ENCODE peak calls at places on chromosomes 5 and 9, in seven cellular contexts. H, D, X, Y, C, R and I are unnamed samples.
A peak's percentile ranks its signal among the peaks of the same experiment; 100 is the strongest.

GRCh38 chr5:36462295-36463021 is 143.9 kb upstream of the SLC1A3 start:
- DNase-seq in H (no peak), D (no peak), X (no peak), Y (no peak), C (no peak), R (no peak), I (no peak)

GRCh38 chr5:20041326-20041977 is 53.5 kb upstream of the CDH18 start:
- DNase-seq in H (no peak), D (no peak), X (no peak), Y (no peak), C (no peak), R (no peak), I (no peak)

GRCh38 chr5:134572811-134573210 is 47.3 kb downstream of the JADE2 start:
- DNase-seq in H (no peak), D (no peak), X (no peak), Y (no peak), C (no peak), R (no peak), I (no peak)

GRCh38 chr9:85377751-85378289 is 363.9 kb downstream of the AGTPBP1 start:
- DNase-seq in H (no peak), D (no peak), X (no peak), Y (no peak), C (no peak), R (peak; percentile 63), I (no peak)

GRCh38 chr5:139100825-139101224 is 97.3 kb downstream of the SIL1 start:
- DNase-seq in H (no peak), D (peak; percentile 75), X (no peak), Y (no peak), C (no peak), R (no peak), I (peak; percentile 31)

GRCh38 chr9:136808781-136809158 is 1.0 kb downstream of the RABL6 start:
- DNase-seq in H (no peak), D (peak; percentile 35), X (no peak), Y (no peak), C (no peak), R (no peak), I (no peak)

GRCh38 chr9:127898433-127899199 is 787 bp downstream of the ST6GALNAC6 start:
- DNase-seq in H (peak; percentile 50), D (peak; percentile 89), X (no peak), Y (peak; percentile 75), C (no peak), R (peak; percentile 73), I (no peak)

GRCh38 chr9:121984726-121985402 is 108.2 kb downstream of the TTLL11 start:
- DNase-seq in H (no peak), D (peak; percentile 91), X (no peak), Y (no peak), C (no peak), R (no peak), I (no peak)

GRCh38 chr5:50967388-50968039 is 301.1 kb downstream of the PARP8 start:
- DNase-seq in H (no peak), D (no peak), X (no peak), Y (no peak), C (no peak), R (peak; percentile 62), I (no peak)

GRCh38 chr9:91865041-91865440 is 85.0 kb downstream of the ROR2 start:
- DNase-seq in H (no peak), D (no peak), X (no peak), Y (no peak), C (no peak), R (no peak), I (no peak)

GRCh38 chr9:33908114-33908513 is 91.2 kb downstream of the UBE2R2 start:
- DNase-seq in H (no peak), D (no peak), X (no peak), Y (no peak), C (no peak), R (no peak), I (peak; percentile 36)

GRCh38 chr5:6773342-6774035 is 60.3 kb downstream of the TENT4A start:
- DNase-seq in H (no peak), D (no peak), X (no peak), Y (no peak), C (no peak), R (peak; percentile 69), I (peak; percentile 13)

GRCh38 chr9:134231767-134232166 is 67.4 kb upstream of the RNU6ATAC start:
- DNase-seq in H (no peak), D (no peak), X (no peak), Y (no peak), C (no peak), R (no peak), I (no peak)

GRCh38 chr5:16808021-16808420 is 128.1 kb downstream of the MYO10 start:
- DNase-seq in H (no peak), D (no peak), X (no peak), Y (no peak), C (no peak), R (no peak), I (no peak)

GRCh38 chr9:71249729-71250317 is 128.4 kb upstream of the TRPM3 start:
- DNase-seq in H (peak; percentile 61), D (peak; percentile 64), X (no peak), Y (peak; percentile 25), C (no peak), R (peak; percentile 33), I (peak; percentile 55)

GRCh38 chr5:62132279-62132678 is 173.7 kb upstream of the KIF2A start:
- DNase-seq in H (no peak), D (no peak), X (no peak), Y (no peak), C (no peak), R (no peak), I (no peak)

GRCh38 chr5:168346417-168346816 is 55.0 kb downstream of the WWC1 start:
- DNase-seq in H (no peak), D (no peak), X (no peak), Y (no peak), C (no peak), R (no peak), I (no peak)

GRCh38 chr5:71576241-71576640 is 10.9 kb upstream of the MCCC2 start:
- DNase-seq in H (no peak), D (peak; percentile 31), X (no peak), Y (no peak), C (no peak), R (no peak), I (no peak)

GRCh38 chr5:154415114-154415513 is 30.7 kb upstream of the SAP30L start:
- DNase-seq in H (no peak), D (no peak), X (no peak), Y (no peak), C (no peak), R (no peak), I (no peak)

GRCh38 chr5:179405426-179406030 is 60.3 kb upstream of the ADAMTS2 start:
- DNase-seq in H (no peak), D (no peak), X (no peak), Y (no peak), C (no peak), R (no peak), I (no peak)
- TF ChIP-seq RFX5 in H (no peak), D (no peak), X (no peak), Y (no peak), C (no peak), R (no peak), I (no peak)

DNA sequence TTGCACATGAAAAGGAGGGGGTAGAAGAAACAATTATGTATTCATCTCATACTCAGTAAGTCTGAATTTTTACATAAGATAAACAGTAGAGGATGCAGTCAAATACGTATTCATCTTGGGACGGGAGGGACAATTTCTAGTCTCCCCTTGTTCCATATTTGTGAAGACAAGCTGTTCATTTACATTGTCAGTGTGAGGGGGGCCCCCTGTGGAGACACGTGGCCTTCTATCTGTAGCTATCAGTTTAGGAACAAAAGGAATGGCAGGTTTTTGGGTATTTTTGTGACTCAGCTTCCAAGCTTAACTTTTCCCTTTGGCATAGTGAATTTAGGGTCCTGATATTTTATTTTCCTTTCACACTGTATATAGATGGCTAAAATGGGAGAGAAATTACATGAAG is 49.1 kb upstream of the PPP1R2B start:
- DNase-seq in H (no peak), D (no peak), X (no peak), Y (no peak), C (no peak), R (no peak), I (no peak)
- TF ChIP-seq RFX5 in H (no peak), D (no peak), X (no peak), Y (no peak), C (no peak), R (no peak), I (no peak)

GRCh38 chr9:133200631-133201030 is 8.4 kb downstream of the OBP2B start:
- DNase-seq in H (no peak), D (no peak), X (no peak), Y (no peak), C (no peak), R (peak; percentile 28), I (no peak)

GRCh38 chr9:133203506-133204075 is 5.5 kb downstream of the OBP2B start:
- DNase-seq in H (no peak), D (no peak), X (no peak), Y (no peak), C (no peak), R (no peak), I (no peak)

GRCh38 chr9:133202688-133203453 is 6.2 kb downstream of the OBP2B start:
- DNase-seq in H (no peak), D (no peak), X (no peak), Y (no peak), C (no peak), R (no peak), I (no peak)

GRCh38 chr9:133201424-133202144 is 7.5 kb downstream of the OBP2B start:
- DNase-seq in H (no peak), D (no peak), X (no peak), Y (no peak), C (no peak), R (no peak), I (no peak)

DNA sequence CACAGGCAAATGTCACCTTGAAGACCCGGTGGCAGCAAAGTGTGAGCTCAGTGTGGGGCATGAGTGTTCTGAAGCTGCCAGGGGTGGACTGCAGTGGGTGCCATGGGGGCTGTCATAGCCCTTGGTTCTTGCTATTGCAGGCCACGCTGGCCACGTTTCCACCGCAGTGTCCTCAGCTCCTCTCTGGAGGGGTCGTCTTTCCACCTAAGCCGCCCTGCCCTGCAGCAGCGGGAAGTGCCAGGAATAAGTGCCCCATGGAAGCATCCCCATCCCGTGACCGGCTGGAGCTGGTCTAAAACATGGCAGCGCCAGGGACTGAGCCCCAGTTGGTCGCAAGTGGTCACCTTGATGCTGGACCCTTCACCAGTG is 6.9 kb downstream of the OBP2B start:
- DNase-seq in H (no peak), D (no peak), X (no peak), Y (no peak), C (no peak), R (no peak), I (no peak)
- TF ChIP-seq RFX5 in H (no peak), D (no peak), X (no peak), Y (no peak), C (no peak), R (no peak), I (no peak)

GRCh38 chr5:141908796-141909195 is 14.9 kb upstream of the DELE1 start:
- DNase-seq in H (no peak), D (peak; percentile 51), X (no peak), Y (no peak), C (no peak), R (no peak), I (no peak)

GRCh38 chr5:141904551-141904950 is 19.1 kb upstream of the DELE1 start:
- DNase-seq in H (no peak), D (no peak), X (no peak), Y (no peak), C (no peak), R (no peak), I (no peak)

GRCh38 chr5:141909212-141909611 is 14.5 kb upstream of the DELE1 start:
- DNase-seq in H (no peak), D (no peak), X (no peak), Y (no peak), C (no peak), R (no peak), I (no peak)

GRCh38 chr5:141906517-141906916 is 17.2 kb upstream of the DELE1 start:
- DNase-seq in H (no peak), D (no peak), X (no peak), Y (no peak), C (no peak), R (no peak), I (no peak)

GRCh38 chr5:141906972-141907371 is 16.7 kb upstream of the DELE1 start:
- DNase-seq in H (no peak), D (no peak), X (no peak), Y (peak; percentile 34), C (no peak), R (no peak), I (no peak)
- TF ChIP-seq RFX5 in H (no peak), D (no peak), X (no peak), Y (no peak), C (no peak), R (no peak), I (no peak)